ENCODE peak calls at places on chromosomes 7 and 10, in seven cellular contexts. M is OCI-LY7, E is colonic mucosa, I is aorta, V is upper lobe of right lung, Q is heart left ventricle, O is tibial artery. A is an unnamed sample.
A peak's percentile ranks its signal among the peaks of the same experiment; 100 is the strongest.

GRCh38 chr10:127498081-127498480 is 51.0 kb upstream of the NPS start:
- DNase-seq in I (no peak), V (no peak), Q (no peak), M (no peak), O (no peak), E (no peak), A (no peak)

GRCh38 chr10:131982185-131982756 is 548 bp upstream of the BNIP3 start:
- DNase-seq in V (no peak), Q (no peak), M (peak; percentile 11), O (no peak), I (no peak), E (peak; percentile 32), A (no peak)

GRCh38 chr10:93438796-93439253 is 43.3 kb downstream of the MYOF start:
- DNase-seq in I (no peak), M (no peak), O (no peak), E (peak; percentile 74), V (peak; percentile 76), Q (no peak), A (no peak)

GRCh38 chr7:21771261-21771660 is 174.4 kb downstream of the CDCA7L start:
- DNase-seq in Q (no peak), O (no peak), M (no peak), E (no peak), I (no peak), V (no peak), A (no peak)

GRCh38 chr7:138864667-138865066 is 66.7 kb upstream of the ATP6V0A4 start:
- DNase-seq in V (no peak), I (no peak), M (no peak), E (no peak), Q (no peak), O (no peak), A (no peak)

GRCh38 chr7:9691286-9691685 is 1257.9 kb downstream of the NXPH1 start:
- DNase-seq in M (no peak), E (no peak), Q (no peak), O (no peak), V (no peak), I (no peak), A (no peak)

GRCh38 chr7:102834999-102835398 is 77.8 kb upstream of the LRRC17 start:
- DNase-seq in O (no peak), M (no peak), V (no peak), I (no peak), Q (no peak), E (no peak), A (peak; percentile 80)

GRCh38 chr7:147079083-147079482 is 962.5 kb downstream of the CNTNAP2 start:
- DNase-seq in O (no peak), I (no peak), E (no peak), Q (no peak), M (no peak), V (no peak), A (no peak)

GRCh38 chr7:69598487-69599148 is 343 bp downstream of the AUTS2 start:
- DNase-seq in Q (peak; percentile 33), O (no peak), E (peak; percentile 19), M (peak; percentile 65), V (peak; percentile 61), I (no peak), A (no peak)

GRCh38 chr7:69598081-69598486 is at the start of gene AUTS2:
- DNase-seq in O (peak; percentile 90), E (peak; percentile 57), I (peak; percentile 95), V (peak; percentile 92), M (peak; percentile 94), Q (peak; percentile 86), A (no peak)

GRCh38 chr7:69597278-69598076 is 798 bp upstream of the AUTS2 start:
- DNase-seq in V (peak; percentile 72), M (peak; percentile 48), Q (peak; percentile 60), E (peak; percentile 22), O (peak; percentile 64), I (peak; percentile 88), A (no peak)

GRCh38 chr7:69599879-69600764 is 1.8 kb downstream of the AUTS2 start:
- DNase-seq in M (peak; percentile 60), E (peak; percentile 17), V (peak; percentile 59), Q (no peak), O (no peak), I (no peak), A (no peak)

DNA sequence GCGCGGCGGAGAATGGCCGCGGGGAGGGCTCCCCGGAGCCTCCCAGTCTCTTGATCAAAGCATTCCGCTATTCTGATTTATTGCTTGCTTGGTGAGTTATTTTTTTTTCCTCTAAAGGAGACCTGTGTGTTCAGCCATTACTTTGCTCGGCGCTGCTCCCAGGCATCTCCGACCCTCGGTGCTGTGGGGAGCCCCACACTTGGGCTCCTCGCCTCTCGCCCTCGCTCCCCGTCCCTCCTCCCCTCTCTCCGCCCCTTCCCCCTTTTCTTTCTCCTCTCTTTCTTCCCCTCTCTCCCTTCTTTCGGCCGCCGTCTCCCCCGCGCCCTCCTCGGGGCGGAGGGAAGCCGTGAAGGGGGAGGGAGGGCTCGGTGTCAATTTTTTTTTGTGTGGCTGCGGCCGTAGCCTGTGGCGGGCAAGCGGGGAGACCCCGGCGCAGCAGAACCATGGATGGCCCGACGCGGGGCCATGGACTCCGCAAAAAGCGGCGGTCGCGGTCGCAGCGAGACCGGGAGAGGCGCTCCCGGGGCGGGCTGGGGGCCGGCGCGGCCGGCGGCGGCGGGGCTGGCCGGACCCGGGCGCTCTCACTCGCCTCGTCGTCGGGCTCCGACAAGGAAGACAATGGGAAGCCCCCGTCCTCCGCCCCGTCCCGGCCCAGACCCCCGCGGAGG is 1.1 kb downstream of the AUTS2 start:
- DNase-seq in V (peak; percentile 64), E (no peak), M (peak; percentile 49), Q (no peak), O (no peak), I (peak; percentile 76), A (no peak)
- H3K27ac ChIP-seq in V (no peak overlapping the region), E (no peak overlapping the region), M (peak overlapping the region; percentile 58), Q (no peak overlapping the region), O (peak overlapping the region; percentile 78), I (no peak overlapping the region), A (no peak overlapping the region)

GRCh38 chr7:28112056-28112455 is 68.5 kb downstream of the JAZF1 start:
- DNase-seq in O (no peak), I (no peak), Q (no peak), M (no peak), E (no peak), V (no peak), A (no peak)

GRCh38 chr7:28112467-28112866 is 68.1 kb downstream of the JAZF1 start:
- DNase-seq in E (no peak), I (no peak), V (no peak), O (no peak), M (no peak), Q (no peak), A (no peak)

GRCh38 chr7:28115261-28115660 is 65.3 kb downstream of the JAZF1 start:
- DNase-seq in V (no peak), E (no peak), I (no peak), M (no peak), O (no peak), Q (no peak), A (no peak)

GRCh38 chr7:28114056-28114455 is 66.5 kb downstream of the JAZF1 start:
- DNase-seq in E (no peak), M (no peak), Q (no peak), I (no peak), O (no peak), V (no peak), A (no peak)

DNA sequence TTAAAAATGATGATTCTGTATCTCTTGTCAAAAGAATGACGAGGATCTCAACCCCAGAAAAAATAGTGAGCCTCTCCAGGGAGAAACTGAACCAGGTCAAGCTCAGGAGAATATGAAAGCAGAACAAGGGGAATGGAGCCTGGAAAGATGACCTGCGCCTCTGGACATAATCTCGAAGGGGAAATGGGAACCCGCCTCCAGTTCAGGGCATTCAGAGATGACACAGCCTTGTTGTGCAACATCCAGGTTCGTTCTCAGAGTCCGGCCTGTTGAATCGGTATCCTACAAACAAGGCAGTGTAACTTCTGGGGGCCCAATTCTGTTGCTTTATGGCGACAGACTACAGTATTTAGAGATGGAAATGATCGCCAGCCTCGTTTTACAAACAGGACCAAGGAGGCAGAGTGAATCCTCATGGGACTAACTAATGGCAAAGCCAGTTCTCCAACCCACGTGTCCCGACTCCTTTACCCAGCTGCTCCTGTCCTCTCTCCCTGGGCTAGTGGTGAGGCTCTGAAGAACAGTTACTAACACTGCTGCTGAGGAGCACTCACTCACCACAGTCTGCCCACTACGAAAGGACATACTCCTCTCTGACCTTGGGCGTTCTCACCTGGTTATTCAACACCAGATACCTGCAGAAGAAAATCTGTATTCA is 67.6 kb downstream of the JAZF1 start:
- DNase-seq in O (no peak), Q (peak; percentile 45), V (no peak), I (no peak), M (no peak), E (no peak), A (no peak)
- H3K36me3 ChIP-seq in O (no peaks in the 10 kb centered on the region), Q (no peaks in the 10 kb centered on the region), V (no peaks in the 10 kb centered on the region), I (peaks cover 1% of the 10 kb centered on the region), M (no peaks in the 10 kb centered on the region), E (no peaks in the 10 kb centered on the region), A (peaks cover 2% of the 10 kb centered on the region)

GRCh38 chr10:124669141-124669823 is 74.9 kb downstream of the FAM53B start:
- DNase-seq in I (no peak), E (no peak), M (no peak), V (no peak), O (no peak), Q (no peak), A (no peak)

GRCh38 chr10:124666494-124666893 is 77.7 kb downstream of the FAM53B start:
- DNase-seq in I (no peak), M (no peak), O (no peak), V (no peak), E (no peak), Q (no peak), A (no peak)

GRCh38 chr10:124669824-124670654 is 74.1 kb downstream of the FAM53B start:
- DNase-seq in Q (peak; percentile 14), E (no peak), M (no peak), V (no peak), O (no peak), I (no peak), A (no peak)

GRCh38 chr10:124667425-124668130 is 76.6 kb downstream of the FAM53B start:
- DNase-seq in Q (peak; percentile 20), O (no peak), E (peak; percentile 61), M (no peak), I (no peak), V (no peak), A (no peak)

DNA sequence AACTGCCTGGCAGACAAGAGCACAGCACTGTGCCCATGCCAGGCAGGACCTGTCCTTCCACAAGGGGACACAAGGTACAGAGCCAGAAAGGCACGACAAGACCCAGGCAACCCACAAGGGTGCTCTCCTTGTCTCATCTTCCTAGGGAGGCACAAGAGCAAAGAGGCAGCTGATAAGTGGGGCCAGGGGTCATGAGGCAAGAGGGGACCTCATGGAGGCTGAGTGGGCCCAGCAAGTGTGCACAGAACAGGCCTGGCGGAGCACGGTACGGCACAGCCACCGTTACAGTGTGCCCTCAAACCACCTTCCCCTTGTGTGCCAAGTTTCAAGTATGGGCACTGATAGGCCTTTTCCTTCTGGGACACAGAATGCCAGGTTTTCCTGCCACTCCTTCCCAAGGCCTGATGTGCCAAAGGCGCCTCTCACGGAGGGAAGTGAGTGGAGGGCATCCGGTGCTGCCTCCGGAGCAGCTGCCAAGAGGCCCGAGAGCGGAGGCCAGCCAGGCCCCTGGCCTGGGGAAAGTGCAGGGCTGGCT is 75.6 kb downstream of the FAM53B start:
- DNase-seq in I (no peak), O (no peak), M (no peak), E (no peak), Q (peak; percentile 64), V (no peak), A (no peak)
- H3K4me1 ChIP-seq in I (no peaks in the 10 kb centered on the region), O (peaks cover 23% of the 10 kb centered on the region), M (no peaks in the 10 kb centered on the region), E (peaks cover 11% of the 10 kb centered on the region), Q (peaks cover 87% of the 10 kb centered on the region), V (peaks cover 61% of the 10 kb centered on the region), A (peaks cover 71% of the 10 kb centered on the region)

GRCh38 chr7:99120503-99120902 is 23.4 kb downstream of the SMURF1 start:
- DNase-seq in E (no peak), O (no peak), M (no peak), Q (no peak), I (no peak), V (no peak), A (no peak)

GRCh38 chr7:99123571-99124033 is 20.3 kb downstream of the SMURF1 start:
- DNase-seq in O (peak; percentile 83), I (no peak), M (no peak), Q (no peak), E (no peak), V (no peak), A (no peak)

GRCh38 chr7:99121496-99122021 is 22.3 kb downstream of the SMURF1 start:
- DNase-seq in M (no peak), V (no peak), O (peak; percentile 75), Q (no peak), E (no peak), I (no peak), A (no peak)

GRCh38 chr7:99122762-99123161 is 21.1 kb downstream of the SMURF1 start:
- DNase-seq in M (no peak), E (no peak), V (no peak), Q (no peak), O (no peak), I (no peak), A (no peak)

GRCh38 chr7:99120916-99121315 is 23.0 kb downstream of the SMURF1 start:
- DNase-seq in I (no peak), V (no peak), M (no peak), Q (no peak), E (no peak), O (no peak), A (no peak)
- H3K27ac ChIP-seq in I (no peak overlapping the region), V (no peak overlapping the region), M (no peak overlapping the region), Q (no peak overlapping the region), E (no peak overlapping the region), O (peak overlapping the region; percentile 80), A (no peak overlapping the region)

A was measured in CD4-positive, CD25-positive, alpha-beta regulatory T cell.